ENCODE peak calls at places on chromosomes 7 and 10, in eight cellular contexts. I is activated T-cell treated with anti-CD3 and anti-CD28 coated beads for 4 hours; N is germinal center; J is neural crest cell; Q is stimulated activated CD8-positive, alpha-beta memory T cell treated with anti-CD3 and anti-CD28 coated beads, Interleukin-7, amount 100 ng/mL, for 1 hour; F is left kidney; W is NAMALWA; U is mesothelial cell of epicardium. Y is an unnamed sample.
A peak's percentile ranks its signal among the peaks of the same experiment; 100 is the strongest.

GRCh38 chr10:15518256-15518655 is 147.2 kb upstream of the FAM171A1 start:
- DNase-seq in Q (no peak), W (no peak), J (no peak), F (no peak), U (no peak), N (no peak), I (no peak), Y (no peak)

GRCh38 chr7:90680496-90680895 is 84.4 kb downstream of the CDK14 start:
- DNase-seq in W (no peak), U (no peak), N (no peak), I (no peak), F (no peak), J (no peak), Q (no peak), Y (no peak)

GRCh38 chr10:110657968-110658691 is 14.0 kb downstream of the RBM20 start:
- DNase-seq in Q (no peak), J (no peak), N (no peak), I (no peak), W (no peak), F (no peak), U (no peak), Y (no peak)

GRCh38 chr7:134729895-134730294 is 49.5 kb upstream of the CALD1 start:
- DNase-seq in F (peak; percentile 85), W (no peak), U (no peak), Q (no peak), J (no peak), N (no peak), I (no peak), Y (no peak)

GRCh38 chr7:82289889-82290288 is 153.7 kb downstream of the CACNA2D1 start:
- DNase-seq in Q (no peak), N (no peak), U (no peak), I (no peak), W (no peak), J (no peak), F (no peak), Y (no peak)

GRCh38 chr10:21336476-21337170 is 188.9 kb downstream of the SKIDA1 start:
- DNase-seq in I (no peak), N (no peak), Q (no peak), F (peak; percentile 47), W (no peak), U (no peak), J (no peak), Y (no peak)

GRCh38 chr10:95469251-95469650 is 91.9 kb downstream of the SORBS1 start:
- DNase-seq in W (no peak), F (no peak), U (no peak), Q (no peak), N (no peak), I (no peak), J (no peak), Y (no peak)

GRCh38 chr10:58932821-58933314 is 243.6 kb upstream of the PHYHIPL start:
- DNase-seq in F (no peak), I (no peak), J (no peak), W (no peak), U (no peak), N (no peak), Q (no peak), Y (no peak)

GRCh38 chr10:90470971-90471370 is 386.9 kb downstream of the HTR7 start:
- DNase-seq in J (no peak), W (no peak), F (peak; percentile 57), N (no peak), U (no peak), I (no peak), Q (no peak), Y (no peak)

GRCh38 chr10:118723467-118723866 is 31.3 kb downstream of the CACUL1 start:
- DNase-seq in U (no peak), J (no peak), W (no peak), F (no peak), Q (no peak), N (no peak), I (no peak), Y (no peak)

GRCh38 chr7:1884583-1885350 is 214.7 kb downstream of the ELFN1 start:
- DNase-seq in F (no peak), I (no peak), W (no peak), J (no peak), U (no peak), N (no peak), Q (no peak), Y (no peak)

GRCh38 chr10:119489572-119490326 is 52.8 kb downstream of the RGS10 start:
- DNase-seq in N (peak; percentile 80), W (peak; percentile 82), J (peak; percentile 84), Q (peak; percentile 44), F (peak; percentile 76), U (peak; percentile 83), I (peak; percentile 59), Y (peak; percentile 52)

GRCh38 chr7:22900784-22901183 is 78.1 kb upstream of the TOMM7 start:
- DNase-seq in Q (no peak), U (no peak), F (no peak), J (no peak), W (no peak), I (no peak), N (no peak), Y (no peak)

GRCh38 chr7:147245274-147245673 is 1128.7 kb downstream of the CNTNAP2 start:
- DNase-seq in U (peak; percentile 39), N (peak; percentile 11), J (peak; percentile 31), Q (no peak), W (peak; percentile 80), F (peak; percentile 21), I (no peak), Y (no peak)

GRCh38 chr10:34102237-34102673 is 712.8 kb downstream of the PARD3 start:
- DNase-seq in J (no peak), I (no peak), W (no peak), F (peak; percentile 51), N (no peak), Q (no peak), U (no peak), Y (no peak)

GRCh38 chr10:102368072-102368471 is 27.4 kb upstream of the NFKB2 start:
- DNase-seq in J (no peak), N (no peak), I (no peak), U (no peak), W (no peak), F (peak; percentile 6), Q (no peak), Y (no peak)

GRCh38 chr7:289209-289755 is 688 bp upstream of the FOXL3 start:
- DNase-seq in N (no peak), Q (no peak), J (no peak), I (no peak), U (no peak), W (no peak), F (no peak), Y (no peak)

GRCh38 chr7:17617380-17617779 is 318.9 kb downstream of the AHR start:
- DNase-seq in J (no peak), N (no peak), U (no peak), W (no peak), I (no peak), F (no peak), Q (no peak), Y (no peak)

GRCh38 chr7:73770002-73770859 is at the start of gene CLDN3:
- DNase-seq in U (peak; percentile 67), I (peak; percentile 9), Q (no peak), W (no peak), F (peak; percentile 95), J (no peak), N (peak; percentile 26), Y (no peak)

Y was measured in activated CD4-positive, alpha-beta T cell treated with anti-CD3 and anti-CD28 coated beads, Interleukin-2, amount 50 U/mL, for 4 hours.